ENCODE peak calls at places on chromosome 9, in five cellular contexts. R, G, C, I and W are unnamed samples.

GRCh38 chr9:98860871-98861293 is 53.4 kb downstream of the GALNT12 start:
- DNase-seq in R (peak), G (peak), C (peak), I (no peak), W (peak)

GRCh38 chr9:94150279-94150828 is 66.1 kb downstream of the PTPDC1 start:
- DNase-seq in R (peak), G (no peak), C (no peak), I (no peak), W (no peak)

GRCh38 chr9:69431203-69431602 is 106.2 kb downstream of the ENTREP1 start:
- DNase-seq in R (no peak), G (no peak), C (no peak), I (no peak), W (no peak)

GRCh38 chr9:83444110-83444509 is 94.1 kb downstream of the FRMD3 start:
- DNase-seq in R (peak), G (no peak), C (no peak), I (no peak), W (no peak)

GRCh38 chr9:14313951-14314423 is at the start of gene NFIB:
- DNase-seq in R (peak), G (peak), C (no peak), I (no peak), W (no peak)

GRCh38 chr9:79939819-79940218 is 368.1 kb downstream of the TLE4 start:
- DNase-seq in R (peak), G (no peak), C (no peak), I (no peak), W (no peak)

GRCh38 chr9:88536951-88537742 is 2.2 kb downstream of the NXNL2 start:
- DNase-seq in R (no peak), G (no peak), C (peak), I (no peak), W (no peak)

GRCh38 chr9:35115680-35116538 is at the start of gene ATOSB:
- DNase-seq in R (peak), G (peak), C (peak), I (peak), W (peak)

GRCh38 chr9:130182090-130182909 is 10.1 kb downstream of the NCS1 start:
- DNase-seq in R (no peak), G (no peak), C (no peak), I (no peak), W (no peak)

GRCh38 chr9:96176901-96177718 is 124.9 kb downstream of the HSD17B3 start:
- DNase-seq in R (no peak), G (no peak), C (no peak), I (no peak), W (no peak)

GRCh38 chr9:108347463-108348153 is 508.2 kb downstream of the ACTL7B start:
- DNase-seq in R (no peak), G (no peak), C (no peak), I (no peak), W (no peak)